ENCODE peak calls at places on chromosomes 11 and 22, in nine cellular contexts. One of them, this sample, is unnamed.

GRCh38 chr11:112343368-112344039 is 82.8 kb upstream of the PLET1 start:
- DNase-seq in mucosa of descending colon: peak
- DNase-seq in right cardiac atrium: no peak
- DNase-seq in activated naive CD4-positive, alpha-beta T cell treated with Interleukin-2 at 50 U/mL for 16 hours: no peak
- DNase-seq in ovary: no peak
- DNase-seq in activated naive CD8-positive, alpha-beta T cell treated with anti-CD3 and anti-CD28 coated beads, Interleukin-2, amount 50 U/mL, for 24 hours: no peak
- DNase-seq in C1 segment of cervical spinal cord: no peak
- DNase-seq in left lobe of liver: no peak
- DNase-seq in head of caudate nucleus: no peak
- DNase-seq in this sample: no peak

GRCh38 chr11:45289369-45289768 is 3.2 kb upstream of the SYT13 start:
- DNase-seq in head of caudate nucleus: no peak
- DNase-seq in ovary: no peak
- DNase-seq in right cardiac atrium: no peak
- DNase-seq in mucosa of descending colon: no peak
- DNase-seq in activated naive CD4-positive, alpha-beta T cell treated with Interleukin-2 at 50 U/mL for 16 hours: no peak
- DNase-seq in activated naive CD8-positive, alpha-beta T cell treated with anti-CD3 and anti-CD28 coated beads, Interleukin-2, amount 50 U/mL, for 24 hours: no peak
- DNase-seq in left lobe of liver: no peak
- DNase-seq in C1 segment of cervical spinal cord: no peak
- DNase-seq in this sample: no peak

GRCh38 chr11:36452987-36453386 is 57.1 kb downstream of the TRAF6 start:
- DNase-seq in left lobe of liver: no peak
- DNase-seq in mucosa of descending colon: no peak
- DNase-seq in head of caudate nucleus: no peak
- DNase-seq in activated naive CD4-positive, alpha-beta T cell treated with Interleukin-2 at 50 U/mL for 16 hours: no peak
- DNase-seq in ovary: no peak
- DNase-seq in C1 segment of cervical spinal cord: no peak
- DNase-seq in right cardiac atrium: no peak
- DNase-seq in activated naive CD8-positive, alpha-beta T cell treated with anti-CD3 and anti-CD28 coated beads, Interleukin-2, amount 50 U/mL, for 24 hours: no peak
- DNase-seq in this sample: no peak

GRCh38 chr22:50049299-50050195 is 8.6 kb downstream of the TTLL8 start:
- DNase-seq in activated naive CD4-positive, alpha-beta T cell treated with Interleukin-2 at 50 U/mL for 16 hours: no peak
- DNase-seq in C1 segment of cervical spinal cord: no peak
- DNase-seq in left lobe of liver: no peak
- DNase-seq in ovary: no peak
- DNase-seq in mucosa of descending colon: no peak
- DNase-seq in right cardiac atrium: peak
- DNase-seq in activated naive CD8-positive, alpha-beta T cell treated with anti-CD3 and anti-CD28 coated beads, Interleukin-2, amount 50 U/mL, for 24 hours: no peak
- DNase-seq in head of caudate nucleus: no peak
- DNase-seq in this sample: no peak

GRCh38 chr11:62832346-62833234 is at the start of gene TEX54:
- DNase-seq in activated naive CD4-positive, alpha-beta T cell treated with Interleukin-2 at 50 U/mL for 16 hours: no peak
- DNase-seq in C1 segment of cervical spinal cord: peak
- DNase-seq in activated naive CD8-positive, alpha-beta T cell treated with anti-CD3 and anti-CD28 coated beads, Interleukin-2, amount 50 U/mL, for 24 hours: no peak
- DNase-seq in mucosa of descending colon: peak
- DNase-seq in right cardiac atrium: peak
- DNase-seq in ovary: peak
- DNase-seq in head of caudate nucleus: no peak
- DNase-seq in left lobe of liver: peak
- DNase-seq in this sample: no peak

GRCh38 chr11:60761436-60762190 is 4.9 kb downstream of the MS4A15 start:
- DNase-seq in activated naive CD8-positive, alpha-beta T cell treated with anti-CD3 and anti-CD28 coated beads, Interleukin-2, amount 50 U/mL, for 24 hours: no peak
- DNase-seq in activated naive CD4-positive, alpha-beta T cell treated with Interleukin-2 at 50 U/mL for 16 hours: no peak
- DNase-seq in right cardiac atrium: no peak
- DNase-seq in head of caudate nucleus: no peak
- DNase-seq in left lobe of liver: no peak
- DNase-seq in C1 segment of cervical spinal cord: no peak
- DNase-seq in ovary: no peak
- DNase-seq in mucosa of descending colon: no peak
- DNase-seq in this sample: no peak

GRCh38 chr22:38569181-38569971 is 607 bp downstream of the DMC1 start:
- DNase-seq in ovary: peak
- DNase-seq in activated naive CD8-positive, alpha-beta T cell treated with anti-CD3 and anti-CD28 coated beads, Interleukin-2, amount 50 U/mL, for 24 hours: peak
- DNase-seq in left lobe of liver: peak
- DNase-seq in head of caudate nucleus: no peak
- DNase-seq in mucosa of descending colon: no peak
- DNase-seq in C1 segment of cervical spinal cord: no peak
- DNase-seq in activated naive CD4-positive, alpha-beta T cell treated with Interleukin-2 at 50 U/mL for 16 hours: peak
- DNase-seq in right cardiac atrium: peak
- DNase-seq in this sample: no peak

GRCh38 chr11:112977620-112978212 is 16.5 kb downstream of the NCAM1 start:
- DNase-seq in ovary: peak
- DNase-seq in mucosa of descending colon: no peak
- DNase-seq in head of caudate nucleus: no peak
- DNase-seq in right cardiac atrium: no peak
- DNase-seq in activated naive CD4-positive, alpha-beta T cell treated with Interleukin-2 at 50 U/mL for 16 hours: no peak
- DNase-seq in C1 segment of cervical spinal cord: peak
- DNase-seq in activated naive CD8-positive, alpha-beta T cell treated with anti-CD3 and anti-CD28 coated beads, Interleukin-2, amount 50 U/mL, for 24 hours: no peak
- DNase-seq in left lobe of liver: no peak
- DNase-seq in this sample: peak

GRCh38 chr11:65489706-65490310 is 9.0 kb upstream of the MALAT1 start:
- DNase-seq in head of caudate nucleus: no peak
- DNase-seq in C1 segment of cervical spinal cord: no peak
- DNase-seq in left lobe of liver: no peak
- DNase-seq in mucosa of descending colon: peak
- DNase-seq in ovary: peak
- DNase-seq in activated naive CD4-positive, alpha-beta T cell treated with Interleukin-2 at 50 U/mL for 16 hours: no peak
- DNase-seq in right cardiac atrium: peak
- DNase-seq in activated naive CD8-positive, alpha-beta T cell treated with anti-CD3 and anti-CD28 coated beads, Interleukin-2, amount 50 U/mL, for 24 hours: no peak
- DNase-seq in this sample: peak

GRCh38 chr11:33013706-33014105 is 2.0 kb upstream of the DEPDC7 start:
- DNase-seq in activated naive CD8-positive, alpha-beta T cell treated with anti-CD3 and anti-CD28 coated beads, Interleukin-2, amount 50 U/mL, for 24 hours: no peak
- DNase-seq in left lobe of liver: no peak
- DNase-seq in head of caudate nucleus: no peak
- DNase-seq in activated naive CD4-positive, alpha-beta T cell treated with Interleukin-2 at 50 U/mL for 16 hours: no peak
- DNase-seq in right cardiac atrium: no peak
- DNase-seq in C1 segment of cervical spinal cord: no peak
- DNase-seq in mucosa of descending colon: no peak
- DNase-seq in ovary: no peak
- DNase-seq in this sample: no peak

GRCh38 chr11:14967581-14968214 is 4.5 kb downstream of the CALCA start:
- DNase-seq in activated naive CD8-positive, alpha-beta T cell treated with anti-CD3 and anti-CD28 coated beads, Interleukin-2, amount 50 U/mL, for 24 hours: no peak
- DNase-seq in ovary: no peak
- DNase-seq in mucosa of descending colon: no peak
- DNase-seq in C1 segment of cervical spinal cord: no peak
- DNase-seq in right cardiac atrium: no peak
- DNase-seq in head of caudate nucleus: no peak
- DNase-seq in activated naive CD4-positive, alpha-beta T cell treated with Interleukin-2 at 50 U/mL for 16 hours: no peak
- DNase-seq in left lobe of liver: no peak
- DNase-seq in this sample: no peak

GRCh38 chr11:46247090-46247489 is 30.4 kb upstream of the CREB3L1 start:
- DNase-seq in activated naive CD8-positive, alpha-beta T cell treated with anti-CD3 and anti-CD28 coated beads, Interleukin-2, amount 50 U/mL, for 24 hours: no peak
- DNase-seq in head of caudate nucleus: no peak
- DNase-seq in C1 segment of cervical spinal cord: no peak
- DNase-seq in mucosa of descending colon: no peak
- DNase-seq in left lobe of liver: no peak
- DNase-seq in right cardiac atrium: no peak
- DNase-seq in ovary: no peak
- DNase-seq in activated naive CD4-positive, alpha-beta T cell treated with Interleukin-2 at 50 U/mL for 16 hours: no peak
- DNase-seq in this sample: peak

GRCh38 chr22:48223488-48224190 is 1461.2 kb downstream of the TBC1D22A start:
- DNase-seq in head of caudate nucleus: no peak
- DNase-seq in ovary: no peak
- DNase-seq in mucosa of descending colon: no peak
- DNase-seq in C1 segment of cervical spinal cord: peak
- DNase-seq in activated naive CD4-positive, alpha-beta T cell treated with Interleukin-2 at 50 U/mL for 16 hours: no peak
- DNase-seq in left lobe of liver: peak
- DNase-seq in activated naive CD8-positive, alpha-beta T cell treated with anti-CD3 and anti-CD28 coated beads, Interleukin-2, amount 50 U/mL, for 24 hours: no peak
- DNase-seq in right cardiac atrium: no peak
- DNase-seq in this sample: no peak

GRCh38 chr22:42296381-42296853 is 26.0 kb upstream of the TCF20 start:
- DNase-seq in right cardiac atrium: peak
- DNase-seq in ovary: no peak
- DNase-seq in activated naive CD8-positive, alpha-beta T cell treated with anti-CD3 and anti-CD28 coated beads, Interleukin-2, amount 50 U/mL, for 24 hours: no peak
- DNase-seq in C1 segment of cervical spinal cord: peak
- DNase-seq in activated naive CD4-positive, alpha-beta T cell treated with Interleukin-2 at 50 U/mL for 16 hours: no peak
- DNase-seq in head of caudate nucleus: peak
- DNase-seq in mucosa of descending colon: no peak
- DNase-seq in left lobe of liver: no peak
- DNase-seq in this sample: no peak

GRCh38 chr11:121466063-121466794 is 13.5 kb upstream of the SORL1-AS1 start:
- DNase-seq in right cardiac atrium: peak
- DNase-seq in left lobe of liver: peak
- DNase-seq in C1 segment of cervical spinal cord: peak
- DNase-seq in mucosa of descending colon: peak
- DNase-seq in activated naive CD8-positive, alpha-beta T cell treated with anti-CD3 and anti-CD28 coated beads, Interleukin-2, amount 50 U/mL, for 24 hours: peak
- DNase-seq in ovary: peak
- DNase-seq in activated naive CD4-positive, alpha-beta T cell treated with Interleukin-2 at 50 U/mL for 16 hours: peak
- DNase-seq in head of caudate nucleus: peak
- DNase-seq in this sample: peak

GRCh38 chr11:85668157-85668556 is 3.2 kb upstream of the CREBZF start:
- DNase-seq in C1 segment of cervical spinal cord: no peak
- DNase-seq in right cardiac atrium: no peak
- DNase-seq in ovary: no peak
- DNase-seq in mucosa of descending colon: no peak
- DNase-seq in activated naive CD8-positive, alpha-beta T cell treated with anti-CD3 and anti-CD28 coated beads, Interleukin-2, amount 50 U/mL, for 24 hours: no peak
- DNase-seq in left lobe of liver: no peak
- DNase-seq in activated naive CD4-positive, alpha-beta T cell treated with Interleukin-2 at 50 U/mL for 16 hours: no peak
- DNase-seq in head of caudate nucleus: no peak
- DNase-seq in this sample: no peak

GRCh38 chr11:57787920-57788716 is 26.5 kb downstream of the CTNND1 start:
- DNase-seq in activated naive CD4-positive, alpha-beta T cell treated with Interleukin-2 at 50 U/mL for 16 hours: no peak
- DNase-seq in right cardiac atrium: no peak
- DNase-seq in ovary: no peak
- DNase-seq in C1 segment of cervical spinal cord: peak
- DNase-seq in activated naive CD8-positive, alpha-beta T cell treated with anti-CD3 and anti-CD28 coated beads, Interleukin-2, amount 50 U/mL, for 24 hours: no peak
- DNase-seq in left lobe of liver: no peak
- DNase-seq in head of caudate nucleus: no peak
- DNase-seq in mucosa of descending colon: no peak
- DNase-seq in this sample: no peak

GRCh38 chr22:36291831-36292740 is 39.2 kb downstream of the APOL1 start:
- DNase-seq in ovary: no peak
- DNase-seq in mucosa of descending colon: no peak
- DNase-seq in activated naive CD8-positive, alpha-beta T cell treated with anti-CD3 and anti-CD28 coated beads, Interleukin-2, amount 50 U/mL, for 24 hours: no peak
- DNase-seq in left lobe of liver: no peak
- DNase-seq in head of caudate nucleus: no peak
- DNase-seq in right cardiac atrium: no peak
- DNase-seq in activated naive CD4-positive, alpha-beta T cell treated with Interleukin-2 at 50 U/mL for 16 hours: no peak
- DNase-seq in C1 segment of cervical spinal cord: no peak
- DNase-seq in this sample: no peak

GRCh38 chr11:3666023-3666530 is 5.1 kb downstream of the CHRNA10 start:
- DNase-seq in mucosa of descending colon: no peak
- DNase-seq in C1 segment of cervical spinal cord: no peak
- DNase-seq in activated naive CD4-positive, alpha-beta T cell treated with Interleukin-2 at 50 U/mL for 16 hours: no peak
- DNase-seq in activated naive CD8-positive, alpha-beta T cell treated with anti-CD3 and anti-CD28 coated beads, Interleukin-2, amount 50 U/mL, for 24 hours: no peak
- DNase-seq in left lobe of liver: peak
- DNase-seq in ovary: no peak
- DNase-seq in head of caudate nucleus: no peak
- DNase-seq in right cardiac atrium: no peak
- DNase-seq in this sample: no peak

GRCh38 chr11:126703661-126704060 is 296.9 kb downstream of the KIRREL3 start:
- DNase-seq in activated naive CD8-positive, alpha-beta T cell treated with anti-CD3 and anti-CD28 coated beads, Interleukin-2, amount 50 U/mL, for 24 hours: no peak
- DNase-seq in C1 segment of cervical spinal cord: no peak
- DNase-seq in right cardiac atrium: no peak
- DNase-seq in left lobe of liver: no peak
- DNase-seq in mucosa of descending colon: no peak
- DNase-seq in activated naive CD4-positive, alpha-beta T cell treated with Interleukin-2 at 50 U/mL for 16 hours: no peak
- DNase-seq in ovary: no peak
- DNase-seq in head of caudate nucleus: no peak
- DNase-seq in this sample: no peak

GRCh38 chr11:69848196-69848595 is 29.0 kb upstream of the FGF3 start:
- DNase-seq in ovary: no peak
- DNase-seq in right cardiac atrium: no peak
- DNase-seq in activated naive CD4-positive, alpha-beta T cell treated with Interleukin-2 at 50 U/mL for 16 hours: no peak
- DNase-seq in C1 segment of cervical spinal cord: no peak
- DNase-seq in activated naive CD8-positive, alpha-beta T cell treated with anti-CD3 and anti-CD28 coated beads, Interleukin-2, amount 50 U/mL, for 24 hours: no peak
- DNase-seq in left lobe of liver: no peak
- DNase-seq in mucosa of descending colon: no peak
- DNase-seq in head of caudate nucleus: no peak
- DNase-seq in this sample: no peak

GRCh38 chr22:21916309-21916918 is 36.2 kb downstream of the PPM1F start:
- DNase-seq in mucosa of descending colon: no peak
- DNase-seq in activated naive CD4-positive, alpha-beta T cell treated with Interleukin-2 at 50 U/mL for 16 hours: no peak
- DNase-seq in right cardiac atrium: no peak
- DNase-seq in activated naive CD8-positive, alpha-beta T cell treated with anti-CD3 and anti-CD28 coated beads, Interleukin-2, amount 50 U/mL, for 24 hours: no peak
- DNase-seq in left lobe of liver: no peak
- DNase-seq in head of caudate nucleus: no peak
- DNase-seq in ovary: no peak
- DNase-seq in C1 segment of cervical spinal cord: no peak
- DNase-seq in this sample: no peak

GRCh38 chr11:57478971-57479663 is 18.8 kb downstream of the RTN4RL2 start:
- DNase-seq in activated naive CD8-positive, alpha-beta T cell treated with anti-CD3 and anti-CD28 coated beads, Interleukin-2, amount 50 U/mL, for 24 hours: no peak
- DNase-seq in activated naive CD4-positive, alpha-beta T cell treated with Interleukin-2 at 50 U/mL for 16 hours: no peak
- DNase-seq in C1 segment of cervical spinal cord: no peak
- DNase-seq in head of caudate nucleus: no peak
- DNase-seq in ovary: no peak
- DNase-seq in right cardiac atrium: no peak
- DNase-seq in mucosa of descending colon: no peak
- DNase-seq in left lobe of liver: no peak
- DNase-seq in this sample: no peak

GRCh38 chr11:2892215-2893020 is 6.8 kb upstream of the CDKN1C start:
- DNase-seq in left lobe of liver: no peak
- DNase-seq in activated naive CD4-positive, alpha-beta T cell treated with Interleukin-2 at 50 U/mL for 16 hours: peak
- DNase-seq in head of caudate nucleus: peak
- DNase-seq in ovary: peak
- DNase-seq in activated naive CD8-positive, alpha-beta T cell treated with anti-CD3 and anti-CD28 coated beads, Interleukin-2, amount 50 U/mL, for 24 hours: peak
- DNase-seq in C1 segment of cervical spinal cord: no peak
- DNase-seq in right cardiac atrium: peak
- DNase-seq in mucosa of descending colon: peak
- DNase-seq in this sample: no peak

GRCh38 chr11:70400643-70401042 is 2.3 kb downstream of the CTTN start:
- DNase-seq in mucosa of descending colon: no peak
- DNase-seq in right cardiac atrium: no peak
- DNase-seq in activated naive CD4-positive, alpha-beta T cell treated with Interleukin-2 at 50 U/mL for 16 hours: no peak
- DNase-seq in left lobe of liver: no peak
- DNase-seq in head of caudate nucleus: no peak
- DNase-seq in ovary: no peak
- DNase-seq in C1 segment of cervical spinal cord: no peak
- DNase-seq in activated naive CD8-positive, alpha-beta T cell treated with anti-CD3 and anti-CD28 coated beads, Interleukin-2, amount 50 U/mL, for 24 hours: peak
- DNase-seq in this sample: no peak

GRCh38 chr11:12212821-12213185 is 102.4 kb downstream of the MICAL2 start:
- DNase-seq in mucosa of descending colon: no peak
- DNase-seq in left lobe of liver: no peak
- DNase-seq in C1 segment of cervical spinal cord: no peak
- DNase-seq in right cardiac atrium: no peak
- DNase-seq in activated naive CD4-positive, alpha-beta T cell treated with Interleukin-2 at 50 U/mL for 16 hours: no peak
- DNase-seq in activated naive CD8-positive, alpha-beta T cell treated with anti-CD3 and anti-CD28 coated beads, Interleukin-2, amount 50 U/mL, for 24 hours: no peak
- DNase-seq in ovary: no peak
- DNase-seq in head of caudate nucleus: no peak
- DNase-seq in this sample: no peak

GRCh38 chr11:11857769-11858168 is 16.0 kb downstream of the USP47 start:
- DNase-seq in left lobe of liver: no peak
- DNase-seq in C1 segment of cervical spinal cord: no peak
- DNase-seq in activated naive CD4-positive, alpha-beta T cell treated with Interleukin-2 at 50 U/mL for 16 hours: no peak
- DNase-seq in ovary: no peak
- DNase-seq in right cardiac atrium: no peak
- DNase-seq in activated naive CD8-positive, alpha-beta T cell treated with anti-CD3 and anti-CD28 coated beads, Interleukin-2, amount 50 U/mL, for 24 hours: no peak
- DNase-seq in head of caudate nucleus: no peak
- DNase-seq in mucosa of descending colon: no peak
- DNase-seq in this sample: no peak

GRCh38 chr11:46918087-46918751 is at the start of gene LRP4:
- DNase-seq in left lobe of liver: no peak
- DNase-seq in mucosa of descending colon: peak
- DNase-seq in ovary: peak
- DNase-seq in right cardiac atrium: peak
- DNase-seq in activated naive CD8-positive, alpha-beta T cell treated with anti-CD3 and anti-CD28 coated beads, Interleukin-2, amount 50 U/mL, for 24 hours: peak
- DNase-seq in head of caudate nucleus: no peak
- DNase-seq in C1 segment of cervical spinal cord: peak
- DNase-seq in activated naive CD4-positive, alpha-beta T cell treated with Interleukin-2 at 50 U/mL for 16 hours: peak
- DNase-seq in this sample: no peak